ENCODE peak calls at places on chromosome 12, in nine cellular contexts. V is astrocyte of the spinal cord, E is H9, R is nephron progenitor cell, M is gastrocnemius medialis, N is AG10803, O is neural crest cell, G is B cell, Q is psoas muscle. W is an unnamed sample.
A peak's percentile ranks its signal among the peaks of the same experiment; 100 is the strongest.

GRCh38 chr12:28963554-28963953 is 185.5 kb upstream of the FAR2 start:
- DNase-seq in G (no peak), M (no peak), R (no peak), V (peak; percentile 34), N (peak; percentile 53), O (no peak), E (no peak), Q (no peak), W (no peak)

GRCh38 chr12:68823711-68824110 is 15.7 kb downstream of the MDM2 start:
- DNase-seq in N (no peak), G (no peak), Q (no peak), O (no peak), M (no peak), E (no peak), R (no peak), V (peak; percentile 54), W (no peak)

GRCh38 chr12:51171884-51172514 is 936 bp downstream of the TFCP2 start:
- DNase-seq in N (peak; percentile 26), R (no peak), G (no peak), M (no peak), V (peak; percentile 30), E (peak; percentile 18), O (no peak), Q (no peak), W (no peak)

GRCh38 chr12:42504049-42504448 is 85.5 kb downstream of the PRICKLE1 start:
- DNase-seq in N (no peak), R (no peak), Q (no peak), G (no peak), V (peak; percentile 32), M (no peak), E (no peak), O (no peak), W (no peak)

GRCh38 chr12:130719263-130719892 is 3.3 kb upstream of the RIMBP2 start:
- DNase-seq in N (no peak), E (peak; percentile 19), G (no peak), Q (no peak), V (no peak), R (no peak), M (no peak), O (no peak), W (no peak)

GRCh38 chr12:96501908-96502307 is 12.5 kb downstream of the CFAP54 start:
- DNase-seq in V (no peak), G (no peak), O (no peak), R (no peak), M (no peak), E (no peak), Q (no peak), N (no peak), W (no peak)

GRCh38 chr12:13175499-13175898 is 21.0 kb upstream of the EMP1 start:
- DNase-seq in R (no peak), Q (no peak), G (no peak), N (peak; percentile 83), V (no peak), O (no peak), E (no peak), M (no peak), W (no peak)

GRCh38 chr12:29365091-29365490 is 15.9 kb downstream of the ERGIC2 start:
- DNase-seq in G (no peak), R (no peak), O (no peak), E (no peak), M (no peak), Q (no peak), V (no peak), N (no peak), W (no peak)

GRCh38 chr12:119914666-119915065 is 37.5 kb upstream of the CIT start:
- DNase-seq in O (no peak), N (no peak), Q (no peak), R (no peak), E (no peak), V (no peak), G (no peak), M (no peak), W (no peak)

GRCh38 chr12:52860102-52860838 is 11.5 kb upstream of the KRT78 start:
- DNase-seq in N (peak; percentile 68), O (no peak), Q (no peak), E (peak; percentile 31), G (no peak), R (no peak), M (no peak), V (peak; percentile 40), W (no peak)

DNA sequence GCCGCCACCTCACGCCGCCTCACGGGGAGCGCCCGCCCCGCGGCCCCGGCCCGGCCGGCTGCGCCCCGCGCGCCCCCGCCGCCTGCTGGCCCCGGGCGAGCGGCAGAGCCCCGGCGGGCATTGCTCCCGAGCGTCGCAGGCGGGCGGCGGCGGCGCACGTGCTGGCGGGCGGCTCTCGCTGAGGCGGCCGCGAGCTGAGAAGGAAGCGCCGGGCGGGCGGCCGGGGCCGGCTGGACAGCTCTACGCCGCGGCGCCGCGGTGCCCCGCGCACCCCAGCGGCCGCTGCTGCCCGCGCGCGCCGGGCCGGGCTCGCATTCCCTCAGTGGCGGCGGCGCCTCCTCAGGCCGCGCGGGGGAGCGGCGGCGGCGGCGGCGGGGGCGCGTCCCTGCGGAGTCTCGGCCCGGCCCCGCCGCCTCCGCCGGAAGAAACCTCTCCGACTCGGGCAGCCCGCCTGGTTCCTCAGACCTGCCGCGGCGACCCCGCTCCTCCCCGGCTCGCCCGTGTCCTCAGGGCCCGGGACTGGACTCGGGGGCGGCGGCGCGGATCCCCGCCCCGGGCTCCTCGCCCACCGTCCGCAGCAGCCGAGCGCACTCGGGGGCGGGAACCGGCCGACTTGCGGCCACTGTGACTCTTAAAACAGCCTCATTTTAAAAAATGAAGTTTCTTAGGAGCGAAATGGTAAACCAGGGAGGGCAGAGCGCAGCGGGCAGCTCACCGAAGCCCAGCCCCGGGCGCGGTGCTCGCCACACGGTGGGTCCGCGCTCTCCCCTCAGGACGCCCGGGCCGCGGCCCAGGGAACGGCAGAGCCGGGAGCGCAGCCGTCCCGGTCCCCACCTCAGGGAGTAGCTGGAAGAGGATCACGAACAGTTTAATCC is at the start of gene PITPNM2:
- DNase-seq in E (no peak), G (peak; percentile 58), N (peak; percentile 64), M (no peak), Q (peak; percentile 75), R (peak; percentile 77), V (peak; percentile 46), O (peak; percentile 55), W (peak; percentile 54)
- TF ChIP-seq CTCF in E (no peak), G (no peak), N (no peak), M (peak; percentile 60), Q (peak; percentile 49), R (no peak), V (peak; percentile 13), O (no peak), W (peak; percentile 9)

GRCh38 chr12:121626087-121626852 is at the start of gene ORAI1:
- DNase-seq in M (peak; percentile 94), G (peak; percentile 94), O (peak; percentile 96), R (peak; percentile 98), V (peak; percentile 94), Q (peak; percentile 99), N (peak; percentile 93), E (peak; percentile 97), W (peak; percentile 96)

GRCh38 chr12:121628037-121628436 is 1.7 kb downstream of the ORAI1 start:
- DNase-seq in M (no peak), R (no peak), G (no peak), O (no peak), Q (no peak), E (no peak), N (no peak), V (no peak), W (no peak)

GRCh38 chr12:121630791-121631190 is 4.5 kb downstream of the ORAI1 start:
- DNase-seq in O (no peak), R (no peak), M (no peak), G (no peak), N (no peak), Q (no peak), V (no peak), E (no peak), W (no peak)

GRCh38 chr12:121628536-121628935 is 2.2 kb downstream of the ORAI1 start:
- DNase-seq in G (no peak), Q (no peak), R (no peak), M (no peak), N (no peak), V (no peak), E (no peak), O (no peak), W (no peak)

GRCh38 chr12:121626853-121627623 is 708 bp downstream of the ORAI1 start:
- DNase-seq in R (peak; percentile 62), G (peak; percentile 76), V (peak; percentile 76), Q (peak; percentile 63), E (peak; percentile 82), N (peak; percentile 57), M (peak; percentile 34), O (peak; percentile 50), W (peak; percentile 47)
- TF ChIP-seq CTCF in R (no peak), G (no peak), V (peak; percentile 28), Q (no peak), E (no peak), N (peak; percentile 32), M (no peak), O (peak; percentile 24), W (no peak)

GRCh38 chr12:106343213-106343509 is 14.4 kb upstream of the POLR3B start:
- DNase-seq in G (no peak), R (no peak), O (no peak), E (no peak), Q (no peak), N (no peak), M (no peak), V (no peak), W (no peak)

GRCh38 chr12:106341086-106341879 is 16.3 kb upstream of the POLR3B start:
- DNase-seq in N (peak; percentile 48), Q (no peak), M (no peak), E (no peak), V (no peak), G (no peak), O (no peak), R (no peak), W (no peak)

GRCh38 chr12:106342397-106343212 is 14.9 kb upstream of the POLR3B start:
- DNase-seq in V (peak; percentile 72), N (peak; percentile 86), Q (peak; percentile 87), G (no peak), E (no peak), O (no peak), M (peak; percentile 78), R (no peak), W (no peak)

GRCh38 chr12:106348411-106348810 is 9.1 kb upstream of the POLR3B start:
- DNase-seq in O (no peak), Q (no peak), R (no peak), V (no peak), N (no peak), G (no peak), E (no peak), M (no peak), W (no peak)

GRCh38 chr12:106345739-106346138 is 11.8 kb upstream of the POLR3B start:
- DNase-seq in R (peak; percentile 26), Q (no peak), E (peak; percentile 83), M (peak; percentile 33), O (peak; percentile 16), G (no peak), N (peak; percentile 65), V (peak; percentile 68), W (no peak)
- TF ChIP-seq CTCF in R (peak; percentile 34), Q (peak; percentile 51), E (peak; percentile 68), M (peak; percentile 45), O (peak; percentile 54), G (no peak), N (peak; percentile 59), V (peak; percentile 52), W (peak; percentile 58)

DNA sequence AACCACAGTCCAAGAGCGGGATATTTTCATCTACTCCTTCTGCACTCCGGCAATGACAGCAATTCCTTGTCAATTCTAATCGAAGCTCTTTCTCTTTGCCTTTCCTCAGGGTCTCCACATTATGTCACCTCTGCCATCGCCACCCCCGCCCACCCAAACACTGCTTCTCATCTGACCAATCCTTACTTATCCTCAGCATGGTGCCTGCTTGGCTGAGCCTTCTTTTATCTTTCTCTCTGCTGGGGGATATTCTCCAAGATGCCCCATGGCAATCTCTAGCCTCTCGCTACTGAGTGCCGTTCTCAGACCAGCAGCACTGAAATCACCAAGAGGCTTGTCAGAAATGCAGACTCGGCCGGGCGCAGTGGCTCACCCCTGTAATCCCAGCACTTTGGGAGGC is 100.6 kb downstream of the PTPRB start:
- DNase-seq in M (no peak), E (no peak), N (no peak), O (no peak), Q (no peak), G (no peak), R (no peak), V (no peak), W (no peak)
- TF ChIP-seq CTCF in M (no peak), E (no peak), N (no peak), O (no peak), Q (no peak), G (no peak), R (no peak), V (no peak), W (no peak)